ENCODE peak calls at places on chromosomes 5 and 9, in eight cellular contexts. One of them, this sample, is unnamed.

GRCh38 chr5:60835554-60835953 is 8.5 kb downstream of the ELOVL7 start:
- DNase-seq in fibroblast of gingiva: no peak
- DNase-seq in AG08396: no peak
- DNase-seq in germinal center: no peak
- DNase-seq in astrocyte of the spinal cord: no peak
- DNase-seq in body of pancreas: no peak
- DNase-seq in tibial nerve: no peak
- DNase-seq in HL-60: no peak
- DNase-seq in this sample: no peak

GRCh38 chr9:92686954-92687353 is 17.0 kb upstream of the IPPK start:
- DNase-seq in fibroblast of gingiva: no peak
- DNase-seq in AG08396: no peak
- DNase-seq in germinal center: no peak
- DNase-seq in astrocyte of the spinal cord: no peak
- DNase-seq in body of pancreas: no peak
- DNase-seq in tibial nerve: no peak
- DNase-seq in HL-60: no peak
- DNase-seq in this sample: no peak

GRCh38 chr5:139926797-139927503 is 116.1 kb downstream of the NRG2 start:
- DNase-seq in fibroblast of gingiva: no peak
- DNase-seq in AG08396: no peak
- DNase-seq in germinal center: no peak
- DNase-seq in astrocyte of the spinal cord: no peak
- DNase-seq in body of pancreas: no peak
- DNase-seq in tibial nerve: no peak
- DNase-seq in HL-60: no peak
- DNase-seq in this sample: no peak

GRCh38 chr9:109206670-109207069 is 39.6 kb upstream of the FRRS1L start:
- DNase-seq in fibroblast of gingiva: no peak
- DNase-seq in AG08396: no peak
- DNase-seq in germinal center: no peak
- DNase-seq in astrocyte of the spinal cord: no peak
- DNase-seq in body of pancreas: no peak
- DNase-seq in tibial nerve: no peak
- DNase-seq in HL-60: no peak
- DNase-seq in this sample: no peak

GRCh38 chr5:135332519-135333150 is 66.4 kb downstream of the MACROH2A1 start:
- DNase-seq in fibroblast of gingiva: peak; percentile 58
- DNase-seq in AG08396: peak; percentile 81
- DNase-seq in germinal center: peak; percentile 63
- DNase-seq in astrocyte of the spinal cord: peak; percentile 71
- DNase-seq in body of pancreas: no peak
- DNase-seq in tibial nerve: no peak
- DNase-seq in HL-60: peak; percentile 2
- DNase-seq in this sample: peak; percentile 80

GRCh38 chr9:91155181-91155580 is 206.5 kb downstream of the AUH start:
- DNase-seq in fibroblast of gingiva: no peak
- DNase-seq in AG08396: no peak
- DNase-seq in germinal center: no peak
- DNase-seq in astrocyte of the spinal cord: no peak
- DNase-seq in body of pancreas: no peak
- DNase-seq in tibial nerve: no peak
- DNase-seq in HL-60: no peak
- DNase-seq in this sample: no peak

GRCh38 chr5:16918891-16919671 is 17.0 kb downstream of the MYO10 start:
- DNase-seq in fibroblast of gingiva: no peak
- DNase-seq in AG08396: no peak
- DNase-seq in germinal center: no peak
- DNase-seq in astrocyte of the spinal cord: no peak
- DNase-seq in body of pancreas: no peak
- DNase-seq in tibial nerve: no peak
- DNase-seq in HL-60: no peak
- DNase-seq in this sample: no peak

GRCh38 chr9:14531424-14532269 is 161.6 kb downstream of the ZDHHC21 start:
- DNase-seq in fibroblast of gingiva: no peak
- DNase-seq in AG08396: no peak
- DNase-seq in germinal center: peak; percentile 10
- DNase-seq in astrocyte of the spinal cord: no peak
- DNase-seq in body of pancreas: no peak
- DNase-seq in tibial nerve: no peak
- DNase-seq in HL-60: no peak
- DNase-seq in this sample: no peak

GRCh38 chr5:80082731-80083114 is 47.6 kb downstream of the THBS4 start:
- DNase-seq in fibroblast of gingiva: peak; percentile 76
- DNase-seq in AG08396: peak; percentile 86
- DNase-seq in germinal center: peak; percentile 77
- DNase-seq in astrocyte of the spinal cord: peak; percentile 66
- DNase-seq in body of pancreas: peak; percentile 66
- DNase-seq in tibial nerve: peak; percentile 57
- DNase-seq in HL-60: peak; percentile 45
- DNase-seq in this sample: peak; percentile 33